ENCODE peak calls at places on chromosomes 16 and 17, in five cellular contexts. S is fibroblast of mammary gland, Y is COR-L47, H is NCI-H1092 treated with DMSO at 0.1 percent for 48 hours, C is cardiac fibroblast. E is an unnamed sample.

GRCh38 chr17:979211-979538 is 401 bp downstream of the NXN start:
- DNase-seq in S (no peak), Y (no peak), H (no peak), C (no peak), E (no peak)

GRCh38 chr16:62135903-62136302 is 99.7 kb upstream of the CDH8 start:
- DNase-seq in S (no peak), Y (no peak), H (no peak), C (no peak), E (no peak)

GRCh38 chr17:72305472-72305871 is 184.7 kb downstream of the SOX9 start:
- DNase-seq in S (no peak), Y (no peak), H (no peak), C (no peak), E (no peak)

GRCh38 chr17:43875476-43876147 is 28.6 kb downstream of the CD300LG start:
- DNase-seq in S (no peak), Y (no peak), H (no peak), C (no peak), E (no peak)

GRCh38 chr17:72439893-72440502 is 319.2 kb downstream of the SOX9 start:
- DNase-seq in S (no peak), Y (no peak), H (no peak), C (no peak), E (no peak)

GRCh38 chr16:74275031-74275636 is 21.5 kb upstream of the PSMD7 start:
- DNase-seq in S (peak; percentile 42), Y (no peak), H (peak; percentile 66), C (peak; percentile 42), E (peak; percentile 39)

GRCh38 chr16:2296662-2297505 is 29.0 kb upstream of the RNPS1 start:
- DNase-seq in S (peak; percentile 44), Y (no peak), H (no peak), C (peak; percentile 40), E (peak; percentile 31)

GRCh38 chr17:21119247-21119944 is 7.4 kb upstream of the DHRS7B start:
- DNase-seq in S (peak; percentile 70), Y (peak; percentile 23), H (peak; percentile 27), C (peak; percentile 78), E (peak; percentile 61)

GRCh38 chr17:16989230-16989952 is 17.5 kb upstream of the TNFRSF13B start:
- DNase-seq in S (no peak), Y (no peak), H (no peak), C (no peak), E (no peak)

GRCh38 chr16:56742030-56742984 is 12.4 kb downstream of the NUP93 start:
- DNase-seq in S (peak; percentile 87), Y (no peak), H (no peak), C (peak; percentile 64), E (peak; percentile 49)

GRCh38 chr16:23286131-23286532 is 16.0 kb upstream of the SCNN1B start:
- DNase-seq in S (peak; percentile 78), Y (no peak), H (no peak), C (no peak), E (no peak)

GRCh38 chr16:47581114-47581513 is 120.0 kb downstream of the PHKB start:
- DNase-seq in S (peak; percentile 10), Y (no peak), H (no peak), C (no peak), E (no peak)

GRCh38 chr16:28317040-28317880 is 24.9 kb downstream of the SBK1 start:
- DNase-seq in S (peak; percentile 35), Y (no peak), H (peak; percentile 6), C (peak; percentile 49), E (peak; percentile 44)

GRCh38 chr16:67016681-67017450 is 12.1 kb upstream of the CBFB start:
- DNase-seq in S (no peak), Y (no peak), H (no peak), C (no peak), E (no peak)

GRCh38 chr16:57791156-57791902 is 11.0 kb downstream of the KIFC3 start:
- DNase-seq in S (no peak), Y (no peak), H (no peak), C (no peak), E (no peak)

GRCh38 chr17:30062372-30062771 is 54.2 kb upstream of the NSRP1 start:
- DNase-seq in S (no peak), Y (no peak), H (no peak), C (no peak), E (no peak)

GRCh38 chr17:75475851-75476250 is 19.4 kb downstream of the TMEM94 start:
- DNase-seq in S (no peak), Y (no peak), H (no peak), C (peak; percentile 56), E (peak; percentile 51)

GRCh38 chr16:71351558-71351901 is 7.0 kb upstream of the CALB2 start:
- DNase-seq in S (no peak), Y (peak; percentile 44), H (no peak), C (no peak), E (no peak)

GRCh38 chr17:44961921-44962350 is 6.2 kb downstream of the C1QL1 start:
- DNase-seq in S (no peak), Y (no peak), H (no peak), C (peak; percentile 41), E (no peak)

GRCh38 chr17:55416000-55416399 is 5.6 kb downstream of the MMD start:
- DNase-seq in S (no peak), Y (no peak), H (no peak), C (no peak), E (no peak)